ENCODE peak calls at places on chromosomes 13 and 19, in six cellular contexts. W is uterus, X is Peyer's patch, D is heart left ventricle, R is adrenal gland, M is endothelial cell of umbilical vein. T is an unnamed sample.
A peak's percentile ranks its signal among the peaks of the same experiment; 100 is the strongest.

GRCh38 chr19:32652893-32653625 is 21.9 kb downstream of the ANKRD27 start:
- DNase-seq in W (peak; percentile 44), X (peak; percentile 65), D (peak; percentile 85), R (peak; percentile 85), M (peak; percentile 53), T (no peak)

GRCh38 chr13:100648354-100648753 is 26.2 kb downstream of the TMTC4 start:
- DNase-seq in W (no peak), X (no peak), D (no peak), R (no peak), M (peak; percentile 15), T (no peak)

GRCh38 chr19:31572671-31573298 is 223.5 kb upstream of the TSHZ3 start:
- DNase-seq in W (no peak), X (no peak), D (no peak), R (no peak), M (no peak), T (no peak)

GRCh38 chr13:46372071-46372470 is 15.0 kb downstream of the RUBCNL start:
- DNase-seq in W (no peak), X (no peak), D (no peak), R (no peak), M (no peak), T (no peak)

GRCh38 chr13:38785047-38785446 is 98.2 kb downstream of the FREM2 start:
- DNase-seq in W (no peak), X (no peak), D (no peak), R (no peak), M (no peak), T (no peak)

GRCh38 chr13:42985312-42986175 is 6.5 kb downstream of the EPSTI1 start:
- DNase-seq in W (peak; percentile 19), X (peak; percentile 73), D (no peak), R (no peak), M (no peak), T (no peak)

GRCh38 chr13:103726808-103727207 is 660.6 kb upstream of the SLC10A2 start:
- DNase-seq in W (no peak), X (no peak), D (no peak), R (no peak), M (no peak), T (no peak)

GRCh38 chr19:38852231-38853044 is 2.7 kb upstream of the HNRNPL start:
- DNase-seq in W (peak; percentile 70), X (peak; percentile 74), D (peak; percentile 72), R (peak; percentile 67), M (peak; percentile 51), T (peak; percentile 93)

GRCh38 chr19:47094557-47095517 is 18.7 kb downstream of the ZC3H4 start:
- DNase-seq in W (no peak), X (peak; percentile 77), D (no peak), R (no peak), M (no peak), T (peak; percentile 81)

GRCh38 chr19:6952956-6953355 is 65.6 kb downstream of the ADGRE1 start:
- DNase-seq in W (no peak), X (no peak), D (no peak), R (no peak), M (no peak), T (no peak)

GRCh38 chr13:49927755-49928154 is 8.4 kb downstream of the SPRYD7 start:
- DNase-seq in W (no peak), X (no peak), D (no peak), R (no peak), M (no peak), T (no peak)

GRCh38 chr19:49151339-49152217 is 3.6 kb downstream of the HRC start:
- DNase-seq in W (no peak), X (peak; percentile 99), D (peak; percentile 64), R (peak; percentile 83), M (peak; percentile 29), T (no peak)

GRCh38 chr19:51187395-51188226 is 37.3 kb upstream of the CD33 start:
- DNase-seq in W (no peak), X (no peak), D (no peak), R (no peak), M (no peak), T (no peak)

GRCh38 chr19:45497791-45498190 is 452 bp upstream of the PPM1N start:
- DNase-seq in W (no peak), X (no peak), D (no peak), R (no peak), M (no peak), T (peak; percentile 78)

GRCh38 chr13:55230570-55230908 is 1910.2 kb upstream of the PRR20A start:
- DNase-seq in W (no peak), X (no peak), D (no peak), R (no peak), M (no peak), T (no peak)

GRCh38 chr19:27889156-27889555 is 1323.8 kb downstream of the UQCRFS1 start:
- DNase-seq in W (no peak), X (no peak), D (no peak), R (no peak), M (no peak), T (no peak)

GRCh38 chr19:43479226-43479625 is 13.8 kb upstream of the LYPD3 start:
- DNase-seq in W (no peak), X (no peak), D (no peak), R (no peak), M (no peak), T (no peak)

GRCh38 chr13:114313061-114313860 is 1.0 kb upstream of the CHAMP1 start:
- DNase-seq in W (no peak), X (no peak), D (no peak), R (peak; percentile 24), M (peak; percentile 29), T (peak; percentile 69)
- TF ChIP-seq POLR2A in W (no peak), X (no peak), D (no peak), R (no peak), M (no peak), T (no peak)

DNA sequence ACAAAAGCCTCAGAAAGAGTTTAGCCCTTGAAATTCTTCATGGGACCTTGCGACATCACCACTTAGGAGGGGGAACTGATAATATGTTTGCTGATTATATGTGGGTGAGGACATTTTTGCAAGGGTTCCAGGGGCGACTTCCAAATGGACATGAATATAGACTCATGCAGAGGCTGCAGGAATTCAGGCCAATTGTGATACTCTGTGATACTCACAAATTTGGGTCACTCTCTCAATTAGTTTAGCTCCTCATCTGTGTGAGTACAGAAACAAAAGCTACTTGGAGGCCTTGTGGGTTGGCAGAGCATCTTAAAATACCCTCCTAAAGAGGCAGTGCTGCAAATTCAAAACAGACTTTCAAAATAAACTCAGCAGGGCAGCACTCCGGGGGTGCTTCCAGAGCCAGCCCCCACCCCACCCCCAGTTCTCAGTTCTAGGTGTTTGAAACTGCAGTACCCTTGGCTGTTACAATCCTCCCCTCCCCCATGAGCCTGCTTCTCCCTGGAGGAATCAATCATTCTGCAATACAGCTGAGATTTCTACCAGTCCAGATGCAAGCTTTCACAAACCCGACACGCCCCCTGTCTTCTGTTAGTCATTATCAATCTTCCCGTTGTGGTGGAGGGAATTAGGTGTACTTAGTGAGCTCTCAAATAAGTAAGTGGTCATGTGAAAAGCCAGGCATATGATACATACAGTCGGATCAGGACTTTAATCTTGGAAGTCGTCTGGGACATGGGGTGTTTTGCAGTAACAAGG is 96.9 kb upstream of the MBNL2 start:
- DNase-seq in W (peak; percentile 54), X (no peak), D (no peak), R (peak; percentile 45), M (no peak), T (no peak)
- H3K4me3 ChIP-seq in W (no peak overlapping the region), X (no peak overlapping the region), D (no peak overlapping the region), R (no peak overlapping the region), M (no peak overlapping the region), T (no peak overlapping the region)

GRCh38 chr13:21297914-21298831 is 121.7 kb downstream of the MRPL57 start:
- DNase-seq in W (peak; percentile 84), X (peak; percentile 93), D (peak; percentile 87), R (peak; percentile 85), M (peak; percentile 90), T (peak; percentile 96)

DNA sequence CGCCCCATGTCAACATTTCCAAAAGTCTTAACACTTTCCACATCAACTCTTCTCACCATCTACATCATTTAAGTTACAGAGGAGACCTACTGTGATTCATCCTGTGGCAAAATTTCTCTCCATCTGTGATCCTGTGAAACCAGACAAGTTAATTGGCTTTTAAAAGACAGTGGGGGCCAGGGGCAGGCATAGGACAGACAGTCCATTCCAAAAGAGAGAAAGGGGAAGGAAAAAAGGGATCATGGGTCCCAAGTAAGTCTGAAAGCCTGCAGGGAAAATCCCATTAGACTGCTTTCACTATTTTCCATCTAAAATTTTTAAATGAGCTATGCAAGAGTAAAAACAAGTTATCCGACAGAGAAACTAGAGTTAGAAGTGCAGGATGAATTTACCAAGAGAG is 121.0 kb downstream of the MRPL57 start:
- DNase-seq in W (no peak), X (no peak), D (no peak), R (no peak), M (no peak), T (no peak)
- H3K27ac ChIP-seq in W (peak overlapping the region; percentile 82), X (peak overlapping the region; percentile 62), D (peak overlapping the region; percentile 20), R (peak overlapping the region; percentile 57), M (no peak overlapping the region), T (peak overlapping the region; percentile 78)

DNA sequence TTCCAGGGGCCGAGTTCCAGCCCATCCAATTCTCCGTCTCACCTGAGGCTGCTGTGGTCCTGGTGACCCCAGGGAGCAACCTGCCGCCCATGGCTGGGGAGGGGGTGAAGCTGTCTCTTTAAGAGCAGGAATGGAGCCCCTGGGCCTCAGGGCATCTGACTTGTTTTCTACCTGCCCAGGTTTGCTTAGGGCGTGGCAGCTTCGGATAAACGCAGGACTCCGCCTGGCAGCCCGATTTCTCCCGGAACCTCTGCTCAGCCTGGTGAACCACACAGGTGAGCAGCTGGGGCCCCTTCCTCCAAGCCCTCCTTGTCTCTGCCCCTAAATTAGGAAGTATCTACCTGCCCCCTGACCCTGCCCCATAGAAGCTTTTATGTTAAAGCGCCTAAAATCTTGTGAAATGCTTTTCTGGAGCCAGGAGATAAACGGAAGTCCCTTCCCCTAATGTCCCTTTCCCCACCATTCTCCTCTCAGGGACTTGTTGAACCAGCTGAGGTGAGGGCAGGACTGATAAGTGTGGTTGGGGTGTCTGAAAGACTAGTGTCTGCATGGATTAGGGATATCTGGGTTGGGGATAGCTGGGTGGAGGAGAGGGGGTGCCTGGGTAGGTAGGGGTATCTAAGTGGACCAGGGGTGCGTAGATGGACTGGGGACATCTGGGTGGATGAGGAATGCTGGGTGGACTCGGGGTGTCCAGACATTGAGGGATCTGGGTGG is 620 bp downstream of the FXYD3 start:
- DNase-seq in W (no peak), X (peak; percentile 79), D (no peak), R (no peak), M (no peak), T (no peak)
- TF ChIP-seq POLR2A in W (no peak), X (peak; percentile 62), D (no peak), R (no peak), M (no peak), T (no peak)

T was measured in spleen.